ENCODE peak calls at places on chromosome 20, in seven cellular contexts. K, Y, E, G, D, L and X are unnamed samples.

GRCh38 chr20:49045440-49046086 is 549 bp upstream of the CSE1L start:
- DNase-seq in D (peak), G (peak), K (no peak), L (peak), Y (no peak), E (peak), X (peak)

GRCh38 chr20:55880361-55880760 is 125.0 kb downstream of the CBLN4 start:
- DNase-seq in Y (no peak), K (no peak), E (peak), G (no peak), L (no peak), D (no peak), X (no peak)

GRCh38 chr20:771741-772464 is 3.6 kb upstream of the SLC52A3 start:
- DNase-seq in E (no peak), D (no peak), L (no peak), K (no peak), Y (no peak), G (no peak), X (no peak)

GRCh38 chr20:44811150-44811685 is 872 bp upstream of the RIMS4 start:
- DNase-seq in Y (no peak), E (no peak), K (peak), G (no peak), D (no peak), L (no peak), X (no peak)

GRCh38 chr20:62956387-62957135 is 4.1 kb downstream of the SLC17A9 start:
- DNase-seq in Y (no peak), E (no peak), G (no peak), D (no peak), K (peak), L (no peak), X (no peak)

GRCh38 chr20:24838551-24839530 is 110.2 kb upstream of the CST7 start:
- DNase-seq in L (no peak), D (no peak), E (no peak), G (no peak), K (no peak), Y (no peak), X (no peak)

GRCh38 chr20:380763-381580 is 412 bp downstream of the TRIB3 start:
- DNase-seq in D (peak), K (peak), G (peak), E (peak), Y (peak), L (peak), X (no peak)

GRCh38 chr20:45798935-45799642 is 7.3 kb downstream of the DNTTIP1 start:
- DNase-seq in D (peak), L (no peak), K (no peak), Y (peak), E (peak), G (peak), X (no peak)

GRCh38 chr20:47204008-47204745 is 152.3 kb downstream of the ZMYND8 start:
- DNase-seq in E (no peak), K (no peak), G (peak), Y (no peak), D (no peak), L (no peak), X (no peak)

GRCh38 chr20:50322703-50323131 is 132.1 kb downstream of the CEBPB start:
- DNase-seq in E (peak), K (no peak), L (peak), D (no peak), Y (no peak), G (no peak), X (no peak)

GRCh38 chr20:50325651-50326050 is 135.0 kb downstream of the CEBPB start:
- DNase-seq in K (no peak), D (no peak), E (no peak), Y (no peak), L (peak), G (no peak), X (no peak)

GRCh38 chr20:50325215-50325614 is 134.6 kb downstream of the CEBPB start:
- DNase-seq in L (peak), E (peak), K (no peak), G (no peak), Y (no peak), D (no peak), X (no peak)

GRCh38 chr20:50323209-50323608 is 132.6 kb downstream of the CEBPB start:
- DNase-seq in G (no peak), K (no peak), D (no peak), L (peak), E (peak), Y (no peak), X (no peak)

GRCh38 chr20:50323777-50324604 is 133.4 kb downstream of the CEBPB start:
- DNase-seq in K (no peak), E (peak), D (no peak), G (no peak), L (peak), Y (no peak), X (no peak)
- H3K27ac ChIP-seq in K (no peak), E (no peak), D (no peak), G (no peak), L (no peak), Y (no peak), X (no peak)

DNA sequence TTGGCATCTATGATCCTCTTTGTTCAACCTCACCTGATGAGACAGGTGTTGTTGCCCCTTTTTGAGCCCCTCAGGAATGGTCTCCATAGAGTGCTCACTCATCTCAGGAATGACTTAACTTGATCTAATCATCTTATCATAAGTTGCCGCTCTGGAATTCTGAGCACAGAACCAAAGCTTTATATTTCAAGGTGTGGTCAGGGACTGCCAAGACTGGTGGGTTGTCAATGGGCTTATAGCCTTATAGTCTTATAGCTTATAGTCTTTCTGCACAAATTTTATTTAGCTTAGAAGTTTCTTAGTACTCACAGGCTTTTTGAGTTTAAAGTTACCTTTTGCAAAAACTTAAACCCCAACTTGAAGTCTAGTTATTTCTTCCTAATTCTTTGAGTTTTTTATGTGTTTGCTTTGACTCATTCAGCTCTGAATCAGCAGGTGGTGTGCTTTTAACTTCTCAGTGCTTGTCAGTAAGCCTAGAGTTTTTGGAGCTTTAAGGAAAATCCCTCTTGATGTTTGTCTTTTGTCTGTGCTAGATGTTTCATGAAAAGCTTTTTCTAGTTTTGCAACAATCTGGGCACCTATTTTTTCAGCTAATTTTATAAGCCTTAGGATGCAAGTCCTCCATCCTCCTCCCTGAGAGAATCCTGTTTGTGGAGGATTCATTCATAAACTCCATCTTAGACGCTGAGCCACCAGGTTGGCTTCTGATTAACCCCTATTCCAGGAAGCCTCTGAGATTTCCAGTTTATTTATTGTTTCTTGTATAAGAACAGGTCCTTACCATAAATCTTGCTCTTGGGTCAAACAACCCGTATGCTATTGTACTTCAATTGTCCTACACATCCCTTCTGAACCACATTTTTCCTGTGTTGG is 72.3 kb upstream of the SSTR4 start:
- DNase-seq in K (no peak), D (no peak), E (no peak), L (no peak), G (no peak), Y (no peak), X (no peak)
- TF ChIP-seq EP300 in K (no peak), D (no peak), E (no peak), L (no peak), G (no peak), Y (no peak), X (no peak)

GRCh38 chr20:50574108-50574507 is 63.9 kb downstream of the PTPN1 start:
- DNase-seq in D (no peak), E (no peak), L (no peak), K (no peak), Y (no peak), G (no peak), X (no peak)

GRCh38 chr20:50578061-50578777 is 68.0 kb downstream of the PTPN1 start:
- DNase-seq in E (peak), L (no peak), K (no peak), G (no peak), Y (no peak), D (no peak), X (no peak)

GRCh38 chr20:50574586-50574985 is 64.4 kb downstream of the PTPN1 start:
- DNase-seq in Y (no peak), K (no peak), G (no peak), E (no peak), D (no peak), L (no peak), X (no peak)

GRCh38 chr20:50577175-50578018 is 67.2 kb downstream of the PTPN1 start:
- DNase-seq in E (peak), K (no peak), D (no peak), Y (no peak), L (peak), G (peak), X (no peak)

GRCh38 chr20:50575869-50576720 is 65.9 kb downstream of the PTPN1 start:
- DNase-seq in E (peak), L (peak), D (peak), K (peak), G (peak), Y (peak), X (peak)
- TF ChIP-seq POLR2AphosphoS5 in E (no peak), L (peak), D (no peak), K (peak), G (no peak), Y (no peak), X (no peak)

GRCh38 chr20:34637245-34638185 is 39.4 kb downstream of the PIGU start:
- DNase-seq in E (no peak), K (no peak), Y (no peak), D (peak), G (no peak), L (peak), X (peak)
- H3K27ac ChIP-seq in E (peak), K (no peak), Y (no peak), D (peak), G (peak), L (peak), X (peak)

DNA sequence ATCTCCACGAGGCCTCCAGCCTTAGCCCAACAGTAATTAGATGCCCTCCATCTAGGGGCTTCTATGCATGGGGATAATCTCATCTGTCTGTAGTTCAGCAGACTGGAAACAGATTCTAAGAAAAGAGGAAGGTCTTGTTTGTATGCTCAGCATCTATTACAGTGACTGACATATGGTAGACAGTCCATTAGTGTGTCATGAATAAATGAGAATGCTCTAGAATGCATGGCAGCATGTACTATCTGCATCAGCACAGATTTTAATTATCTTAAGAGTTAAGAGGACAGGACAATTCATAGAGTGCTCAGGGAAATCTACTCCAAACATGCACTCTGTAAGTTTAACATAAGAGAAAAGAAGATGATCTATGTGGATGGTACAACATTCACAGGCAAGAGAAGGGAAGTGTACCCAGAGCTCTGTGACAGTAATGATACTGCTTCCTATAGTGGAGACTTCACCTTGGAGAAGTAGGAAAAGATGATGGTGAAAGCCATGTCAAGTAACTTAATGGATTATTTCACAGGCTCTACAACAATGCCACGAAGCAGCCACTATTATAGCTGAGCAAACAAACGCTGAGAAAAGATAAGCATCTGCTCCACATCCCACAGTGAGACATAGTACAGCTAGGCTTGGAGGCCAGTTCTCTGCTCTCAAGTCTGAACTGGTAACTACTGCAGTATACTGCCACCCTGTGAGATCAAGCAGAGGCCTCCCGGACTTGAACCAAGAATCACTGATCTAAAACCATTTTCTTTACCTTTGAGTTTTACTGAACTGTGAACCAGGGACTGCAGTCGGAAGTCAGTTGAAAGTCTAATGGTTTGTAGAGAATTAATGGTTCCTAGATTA is 309.2 kb upstream of the SPTLC3 start:
- DNase-seq in E (no peak), K (no peak), Y (no peak), D (no peak), L (no peak), G (no peak), X (no peak)
- TF ChIP-seq EP300 in E (no peak), K (no peak), Y (no peak), D (no peak), L (no peak), G (no peak), X (no peak)

DNA sequence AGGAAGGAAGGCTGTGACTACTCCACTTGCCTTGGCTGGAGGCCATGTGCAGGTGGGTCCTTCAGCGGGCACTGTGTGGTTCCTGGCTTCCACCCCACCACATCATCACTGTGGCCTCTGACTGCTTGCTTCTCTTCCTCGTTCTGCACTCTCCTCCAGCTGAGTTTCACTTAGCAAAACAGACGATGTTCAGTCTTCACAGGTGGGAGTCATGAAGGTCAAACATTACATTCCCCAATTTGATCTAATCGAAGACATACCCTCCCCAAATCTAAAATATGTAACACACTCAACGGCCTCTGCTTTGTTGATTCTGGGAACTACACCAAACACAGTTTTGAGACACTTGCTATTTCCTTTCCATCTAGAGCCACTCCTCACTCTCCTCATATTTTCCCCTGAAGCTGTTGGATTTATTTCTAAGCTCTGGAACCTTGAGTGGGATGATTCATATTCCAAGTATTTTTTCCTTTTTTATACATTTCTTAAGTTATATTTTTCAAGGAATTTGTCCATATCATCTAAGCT is 132.5 kb upstream of the FOXA2 start:
- DNase-seq in D (no peak), G (peak), K (no peak), E (no peak), L (no peak), Y (no peak), X (no peak)
- TF ChIP-seq POLR2AphosphoS5 in D (no peak), G (no peak), K (no peak), E (no peak), L (no peak), Y (no peak), X (no peak)

GRCh38 chr20:23332467-23332866 is 18.1 kb upstream of the NXT1 start:
- DNase-seq in G (no peak), K (no peak), E (no peak), L (peak), Y (no peak), D (no peak), X (no peak)

GRCh38 chr20:23327617-23328333 is 22.8 kb upstream of the NXT1 start:
- DNase-seq in E (no peak), G (no peak), K (peak), L (peak), Y (no peak), D (no peak), X (no peak)

GRCh38 chr20:23331951-23332350 is 18.6 kb upstream of the NXT1 start:
- DNase-seq in G (no peak), K (no peak), D (no peak), L (no peak), E (no peak), Y (peak), X (no peak)

GRCh38 chr20:23334111-23334510 is 16.5 kb upstream of the NXT1 start:
- DNase-seq in G (no peak), K (no peak), L (no peak), E (no peak), D (no peak), Y (peak), X (no peak)

DNA sequence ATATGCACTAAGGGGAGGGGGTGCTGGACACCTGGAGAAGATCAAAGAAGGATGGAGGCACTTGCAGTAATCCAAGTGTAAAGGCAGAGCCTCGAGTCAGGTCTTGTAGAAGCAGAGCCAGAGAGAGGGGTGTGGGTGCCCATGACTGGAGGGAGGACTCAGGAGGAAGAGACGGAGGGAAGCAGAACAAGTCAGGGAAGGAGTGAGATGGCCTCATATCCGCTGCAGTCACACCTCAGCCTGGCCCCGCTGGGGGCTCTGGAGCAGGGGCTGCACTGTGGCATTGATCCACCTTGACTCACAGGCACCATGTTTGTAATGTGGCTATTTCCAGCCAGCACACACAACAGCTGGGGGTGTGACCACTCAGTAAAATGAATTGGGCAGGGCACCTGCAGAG is 19.1 kb upstream of the NXT1 start:
- DNase-seq in Y (no peak), E (no peak), K (peak), D (no peak), L (peak), G (no peak), X (no peak)
- H3K27ac ChIP-seq in Y (no peak), E (no peak), K (no peak), D (no peak), L (no peak), G (no peak), X (no peak)